ENCODE peak calls at places on chromosomes 7 and 10, in five cellular contexts. T is effector memory CD8-positive, alpha-beta T cell; Q is T-helper 1 cell; M is activated T-cell treated with anti-CD3 and anti-CD28 coated beads, Interleukin-2, amount 50 U/mL, for 48 hours; K is left ventricle myocardium superior. S is an unnamed sample.

GRCh38 chr10:91453535-91453934 is 43.4 kb downstream of the HECTD2 start:
- DNase-seq in M (no peak), T (no peak), Q (no peak), K (no peak), S (no peak)

GRCh38 chr10:106540606-106541005 is 623.9 kb downstream of the SORCS1 start:
- DNase-seq in T (no peak), M (no peak), K (no peak), Q (no peak), S (peak)

GRCh38 chr7:150871601-150872000 is 19.3 kb downstream of the AOC1 start:
- DNase-seq in K (no peak), Q (no peak), T (no peak), M (no peak), S (no peak)

GRCh38 chr7:157250605-157251228 is 86.1 kb upstream of the DNAJB6 start:
- DNase-seq in K (no peak), Q (no peak), M (peak), T (peak), S (peak)

GRCh38 chr10:62839595-62839994 is 23.4 kb upstream of the EGR2 start:
- DNase-seq in T (no peak), K (no peak), Q (no peak), M (no peak), S (no peak)

GRCh38 chr10:72821606-72822005 is 71.9 kb upstream of the OIT3 start:
- DNase-seq in Q (no peak), M (no peak), K (no peak), T (no peak), S (no peak)

GRCh38 chr7:54179321-54180029 is 362.7 kb upstream of the VSTM2A start:
- DNase-seq in M (no peak), T (no peak), Q (no peak), K (no peak), S (no peak)

GRCh38 chr10:566241-566885 is 123.1 kb downstream of the DIP2C start:
- DNase-seq in M (no peak), T (no peak), K (no peak), Q (no peak), S (no peak)

S was measured in retina.